ENCODE peak calls at places on chromosomes 11 and 22, in seven cellular contexts. One of them, this sample, is unnamed.
A peak's percentile ranks its signal among the peaks of the same experiment; 100 is the strongest.

GRCh38 chr11:69866648-69867047 is 47.4 kb upstream of the FGF3 start:
- DNase-seq in activated T-helper 1 cell treated with anti-CD3 and anti-CD28 coated beads, Interleukin-12 subunit alpha, Interleukin-12 subunit beta, Interleukin-2, Interleukin-4 antibody, amounts not matched to agents 30 ng/mL and 10 ng/mL and 1 ng/mL, durations not matched to agents 14 hours and 24 hours and 36 hours: no peak
- DNase-seq in AG08395: no peak
- DNase-seq in AG09319: no peak
- DNase-seq in astrocyte of the spinal cord: no peak
- DNase-seq in CD8-positive, alpha-beta memory T cell: no peak
- DNase-seq in stimulated activated CD8-positive, alpha-beta memory T cell treated with anti-CD3 and anti-CD28 coated beads, Interleukin-4, amount 100 ng/mL, for 48 hours: no peak
- DNase-seq in this sample: no peak

GRCh38 chr22:27639180-27640086 is 162.1 kb downstream of the MN1 start:
- DNase-seq in activated T-helper 1 cell treated with anti-CD3 and anti-CD28 coated beads, Interleukin-12 subunit alpha, Interleukin-12 subunit beta, Interleukin-2, Interleukin-4 antibody, amounts not matched to agents 30 ng/mL and 10 ng/mL and 1 ng/mL, durations not matched to agents 14 hours and 24 hours and 36 hours: no peak
- DNase-seq in AG08395: no peak
- DNase-seq in AG09319: no peak
- DNase-seq in astrocyte of the spinal cord: no peak
- DNase-seq in CD8-positive, alpha-beta memory T cell: no peak
- DNase-seq in stimulated activated CD8-positive, alpha-beta memory T cell treated with anti-CD3 and anti-CD28 coated beads, Interleukin-4, amount 100 ng/mL, for 48 hours: no peak
- DNase-seq in this sample: no peak

GRCh38 chr22:19776433-19777031 is 16.0 kb downstream of the TBX1 start:
- DNase-seq in activated T-helper 1 cell treated with anti-CD3 and anti-CD28 coated beads, Interleukin-12 subunit alpha, Interleukin-12 subunit beta, Interleukin-2, Interleukin-4 antibody, amounts not matched to agents 30 ng/mL and 10 ng/mL and 1 ng/mL, durations not matched to agents 14 hours and 24 hours and 36 hours: no peak
- DNase-seq in AG08395: peak; percentile 59
- DNase-seq in AG09319: no peak
- DNase-seq in astrocyte of the spinal cord: no peak
- DNase-seq in CD8-positive, alpha-beta memory T cell: no peak
- DNase-seq in stimulated activated CD8-positive, alpha-beta memory T cell treated with anti-CD3 and anti-CD28 coated beads, Interleukin-4, amount 100 ng/mL, for 48 hours: no peak
- DNase-seq in this sample: no peak

GRCh38 chr11:69371731-69372588 is 78.0 kb downstream of the MYEOV start:
- DNase-seq in activated T-helper 1 cell treated with anti-CD3 and anti-CD28 coated beads, Interleukin-12 subunit alpha, Interleukin-12 subunit beta, Interleukin-2, Interleukin-4 antibody, amounts not matched to agents 30 ng/mL and 10 ng/mL and 1 ng/mL, durations not matched to agents 14 hours and 24 hours and 36 hours: no peak
- DNase-seq in AG08395: no peak
- DNase-seq in AG09319: no peak
- DNase-seq in astrocyte of the spinal cord: no peak
- DNase-seq in CD8-positive, alpha-beta memory T cell: no peak
- DNase-seq in stimulated activated CD8-positive, alpha-beta memory T cell treated with anti-CD3 and anti-CD28 coated beads, Interleukin-4, amount 100 ng/mL, for 48 hours: no peak
- DNase-seq in this sample: no peak

GRCh38 chr11:8038811-8039529 is 42.0 kb upstream of the TUB start:
- DNase-seq in activated T-helper 1 cell treated with anti-CD3 and anti-CD28 coated beads, Interleukin-12 subunit alpha, Interleukin-12 subunit beta, Interleukin-2, Interleukin-4 antibody, amounts not matched to agents 30 ng/mL and 10 ng/mL and 1 ng/mL, durations not matched to agents 14 hours and 24 hours and 36 hours: no peak
- DNase-seq in AG08395: no peak
- DNase-seq in AG09319: no peak
- DNase-seq in astrocyte of the spinal cord: no peak
- DNase-seq in CD8-positive, alpha-beta memory T cell: no peak
- DNase-seq in stimulated activated CD8-positive, alpha-beta memory T cell treated with anti-CD3 and anti-CD28 coated beads, Interleukin-4, amount 100 ng/mL, for 48 hours: no peak
- DNase-seq in this sample: no peak

GRCh38 chr11:63099555-63099954 is 44.5 kb downstream of the SLC22A24 start:
- DNase-seq in activated T-helper 1 cell treated with anti-CD3 and anti-CD28 coated beads, Interleukin-12 subunit alpha, Interleukin-12 subunit beta, Interleukin-2, Interleukin-4 antibody, amounts not matched to agents 30 ng/mL and 10 ng/mL and 1 ng/mL, durations not matched to agents 14 hours and 24 hours and 36 hours: no peak
- DNase-seq in AG08395: no peak
- DNase-seq in AG09319: no peak
- DNase-seq in astrocyte of the spinal cord: no peak
- DNase-seq in CD8-positive, alpha-beta memory T cell: no peak
- DNase-seq in stimulated activated CD8-positive, alpha-beta memory T cell treated with anti-CD3 and anti-CD28 coated beads, Interleukin-4, amount 100 ng/mL, for 48 hours: no peak
- DNase-seq in this sample: peak; percentile 1

GRCh38 chr11:404551-405264 is 10.1 kb downstream of the SIGIRR start:
- DNase-seq in activated T-helper 1 cell treated with anti-CD3 and anti-CD28 coated beads, Interleukin-12 subunit alpha, Interleukin-12 subunit beta, Interleukin-2, Interleukin-4 antibody, amounts not matched to agents 30 ng/mL and 10 ng/mL and 1 ng/mL, durations not matched to agents 14 hours and 24 hours and 36 hours: no peak
- DNase-seq in AG08395: no peak
- DNase-seq in AG09319: no peak
- DNase-seq in astrocyte of the spinal cord: no peak
- DNase-seq in CD8-positive, alpha-beta memory T cell: no peak
- DNase-seq in stimulated activated CD8-positive, alpha-beta memory T cell treated with anti-CD3 and anti-CD28 coated beads, Interleukin-4, amount 100 ng/mL, for 48 hours: no peak
- DNase-seq in this sample: no peak

GRCh38 chr11:78562398-78562797 is 12.3 kb downstream of the NARS2 start:
- DNase-seq in activated T-helper 1 cell treated with anti-CD3 and anti-CD28 coated beads, Interleukin-12 subunit alpha, Interleukin-12 subunit beta, Interleukin-2, Interleukin-4 antibody, amounts not matched to agents 30 ng/mL and 10 ng/mL and 1 ng/mL, durations not matched to agents 14 hours and 24 hours and 36 hours: no peak
- DNase-seq in AG08395: peak; percentile 69
- DNase-seq in AG09319: no peak
- DNase-seq in astrocyte of the spinal cord: peak; percentile 65
- DNase-seq in CD8-positive, alpha-beta memory T cell: no peak
- DNase-seq in stimulated activated CD8-positive, alpha-beta memory T cell treated with anti-CD3 and anti-CD28 coated beads, Interleukin-4, amount 100 ng/mL, for 48 hours: no peak
- DNase-seq in this sample: peak; percentile 75

GRCh38 chr11:1597331-1597741 is 758 bp downstream of the KRTAP5-2 start:
- DNase-seq in activated T-helper 1 cell treated with anti-CD3 and anti-CD28 coated beads, Interleukin-12 subunit alpha, Interleukin-12 subunit beta, Interleukin-2, Interleukin-4 antibody, amounts not matched to agents 30 ng/mL and 10 ng/mL and 1 ng/mL, durations not matched to agents 14 hours and 24 hours and 36 hours: no peak
- DNase-seq in AG08395: no peak
- DNase-seq in AG09319: no peak
- DNase-seq in astrocyte of the spinal cord: no peak
- DNase-seq in CD8-positive, alpha-beta memory T cell: no peak
- DNase-seq in stimulated activated CD8-positive, alpha-beta memory T cell treated with anti-CD3 and anti-CD28 coated beads, Interleukin-4, amount 100 ng/mL, for 48 hours: no peak
- DNase-seq in this sample: no peak

GRCh38 chr22:36763576-36763975 is 12.3 kb downstream of the IFT27 start:
- DNase-seq in activated T-helper 1 cell treated with anti-CD3 and anti-CD28 coated beads, Interleukin-12 subunit alpha, Interleukin-12 subunit beta, Interleukin-2, Interleukin-4 antibody, amounts not matched to agents 30 ng/mL and 10 ng/mL and 1 ng/mL, durations not matched to agents 14 hours and 24 hours and 36 hours: no peak
- DNase-seq in AG08395: no peak
- DNase-seq in AG09319: no peak
- DNase-seq in astrocyte of the spinal cord: no peak
- DNase-seq in CD8-positive, alpha-beta memory T cell: no peak
- DNase-seq in stimulated activated CD8-positive, alpha-beta memory T cell treated with anti-CD3 and anti-CD28 coated beads, Interleukin-4, amount 100 ng/mL, for 48 hours: no peak
- DNase-seq in this sample: no peak

GRCh38 chr11:75429902-75430691 is 2.9 kb downstream of the KLHL35 start:
- DNase-seq in activated T-helper 1 cell treated with anti-CD3 and anti-CD28 coated beads, Interleukin-12 subunit alpha, Interleukin-12 subunit beta, Interleukin-2, Interleukin-4 antibody, amounts not matched to agents 30 ng/mL and 10 ng/mL and 1 ng/mL, durations not matched to agents 14 hours and 24 hours and 36 hours: peak; percentile 65
- DNase-seq in AG08395: peak; percentile 77
- DNase-seq in AG09319: no peak
- DNase-seq in astrocyte of the spinal cord: peak; percentile 54
- DNase-seq in CD8-positive, alpha-beta memory T cell: peak; percentile 49
- DNase-seq in stimulated activated CD8-positive, alpha-beta memory T cell treated with anti-CD3 and anti-CD28 coated beads, Interleukin-4, amount 100 ng/mL, for 48 hours: peak; percentile 73
- DNase-seq in this sample: peak; percentile 70

GRCh38 chr11:60334005-60334620 is 7.1 kb downstream of the MS4A6E start:
- DNase-seq in activated T-helper 1 cell treated with anti-CD3 and anti-CD28 coated beads, Interleukin-12 subunit alpha, Interleukin-12 subunit beta, Interleukin-2, Interleukin-4 antibody, amounts not matched to agents 30 ng/mL and 10 ng/mL and 1 ng/mL, durations not matched to agents 14 hours and 24 hours and 36 hours: peak; percentile 33
- DNase-seq in AG08395: peak; percentile 11
- DNase-seq in AG09319: no peak
- DNase-seq in astrocyte of the spinal cord: peak; percentile 14
- DNase-seq in CD8-positive, alpha-beta memory T cell: peak; percentile 41
- DNase-seq in stimulated activated CD8-positive, alpha-beta memory T cell treated with anti-CD3 and anti-CD28 coated beads, Interleukin-4, amount 100 ng/mL, for 48 hours: peak; percentile 86
- DNase-seq in this sample: peak; percentile 51

GRCh38 chr11:60454212-60454611 is 1.4 kb upstream of the MS4A1 start:
- DNase-seq in activated T-helper 1 cell treated with anti-CD3 and anti-CD28 coated beads, Interleukin-12 subunit alpha, Interleukin-12 subunit beta, Interleukin-2, Interleukin-4 antibody, amounts not matched to agents 30 ng/mL and 10 ng/mL and 1 ng/mL, durations not matched to agents 14 hours and 24 hours and 36 hours: no peak
- DNase-seq in AG08395: no peak
- DNase-seq in AG09319: no peak
- DNase-seq in astrocyte of the spinal cord: no peak
- DNase-seq in CD8-positive, alpha-beta memory T cell: no peak
- DNase-seq in stimulated activated CD8-positive, alpha-beta memory T cell treated with anti-CD3 and anti-CD28 coated beads, Interleukin-4, amount 100 ng/mL, for 48 hours: no peak
- DNase-seq in this sample: no peak

GRCh38 chr22:46064236-46064965 is 85.9 kb upstream of the PPARA start:
- DNase-seq in activated T-helper 1 cell treated with anti-CD3 and anti-CD28 coated beads, Interleukin-12 subunit alpha, Interleukin-12 subunit beta, Interleukin-2, Interleukin-4 antibody, amounts not matched to agents 30 ng/mL and 10 ng/mL and 1 ng/mL, durations not matched to agents 14 hours and 24 hours and 36 hours: no peak
- DNase-seq in AG08395: no peak
- DNase-seq in AG09319: no peak
- DNase-seq in astrocyte of the spinal cord: no peak
- DNase-seq in CD8-positive, alpha-beta memory T cell: no peak
- DNase-seq in stimulated activated CD8-positive, alpha-beta memory T cell treated with anti-CD3 and anti-CD28 coated beads, Interleukin-4, amount 100 ng/mL, for 48 hours: no peak
- DNase-seq in this sample: no peak

GRCh38 chr22:25898707-25899365 is 156.8 kb downstream of the MYO18B start:
- DNase-seq in activated T-helper 1 cell treated with anti-CD3 and anti-CD28 coated beads, Interleukin-12 subunit alpha, Interleukin-12 subunit beta, Interleukin-2, Interleukin-4 antibody, amounts not matched to agents 30 ng/mL and 10 ng/mL and 1 ng/mL, durations not matched to agents 14 hours and 24 hours and 36 hours: no peak
- DNase-seq in AG08395: no peak
- DNase-seq in AG09319: no peak
- DNase-seq in astrocyte of the spinal cord: no peak
- DNase-seq in CD8-positive, alpha-beta memory T cell: no peak
- DNase-seq in stimulated activated CD8-positive, alpha-beta memory T cell treated with anti-CD3 and anti-CD28 coated beads, Interleukin-4, amount 100 ng/mL, for 48 hours: no peak
- DNase-seq in this sample: no peak

GRCh38 chr11:556175-556699 is 4.3 kb downstream of the LMNTD2 start:
- DNase-seq in activated T-helper 1 cell treated with anti-CD3 and anti-CD28 coated beads, Interleukin-12 subunit alpha, Interleukin-12 subunit beta, Interleukin-2, Interleukin-4 antibody, amounts not matched to agents 30 ng/mL and 10 ng/mL and 1 ng/mL, durations not matched to agents 14 hours and 24 hours and 36 hours: no peak
- DNase-seq in AG08395: no peak
- DNase-seq in AG09319: no peak
- DNase-seq in astrocyte of the spinal cord: no peak
- DNase-seq in CD8-positive, alpha-beta memory T cell: no peak
- DNase-seq in stimulated activated CD8-positive, alpha-beta memory T cell treated with anti-CD3 and anti-CD28 coated beads, Interleukin-4, amount 100 ng/mL, for 48 hours: no peak
- DNase-seq in this sample: no peak

GRCh38 chr11:57426439-57426753 is 525 bp downstream of the SLC43A3 start:
- DNase-seq in activated T-helper 1 cell treated with anti-CD3 and anti-CD28 coated beads, Interleukin-12 subunit alpha, Interleukin-12 subunit beta, Interleukin-2, Interleukin-4 antibody, amounts not matched to agents 30 ng/mL and 10 ng/mL and 1 ng/mL, durations not matched to agents 14 hours and 24 hours and 36 hours: no peak
- DNase-seq in AG08395: no peak
- DNase-seq in AG09319: no peak
- DNase-seq in astrocyte of the spinal cord: no peak
- DNase-seq in CD8-positive, alpha-beta memory T cell: no peak
- DNase-seq in stimulated activated CD8-positive, alpha-beta memory T cell treated with anti-CD3 and anti-CD28 coated beads, Interleukin-4, amount 100 ng/mL, for 48 hours: peak; percentile 40
- DNase-seq in this sample: no peak

GRCh38 chr11:8011981-8012444 is 24.9 kb downstream of the EIF3F start:
- DNase-seq in activated T-helper 1 cell treated with anti-CD3 and anti-CD28 coated beads, Interleukin-12 subunit alpha, Interleukin-12 subunit beta, Interleukin-2, Interleukin-4 antibody, amounts not matched to agents 30 ng/mL and 10 ng/mL and 1 ng/mL, durations not matched to agents 14 hours and 24 hours and 36 hours: no peak
- DNase-seq in AG08395: peak; percentile 88
- DNase-seq in AG09319: peak; percentile 50
- DNase-seq in astrocyte of the spinal cord: peak; percentile 88
- DNase-seq in CD8-positive, alpha-beta memory T cell: no peak
- DNase-seq in stimulated activated CD8-positive, alpha-beta memory T cell treated with anti-CD3 and anti-CD28 coated beads, Interleukin-4, amount 100 ng/mL, for 48 hours: peak; percentile 11
- DNase-seq in this sample: peak; percentile 71

GRCh38 chr22:49026476-49027121 is 801.1 kb downstream of the BRD1 start:
- DNase-seq in activated T-helper 1 cell treated with anti-CD3 and anti-CD28 coated beads, Interleukin-12 subunit alpha, Interleukin-12 subunit beta, Interleukin-2, Interleukin-4 antibody, amounts not matched to agents 30 ng/mL and 10 ng/mL and 1 ng/mL, durations not matched to agents 14 hours and 24 hours and 36 hours: no peak
- DNase-seq in AG08395: no peak
- DNase-seq in AG09319: no peak
- DNase-seq in astrocyte of the spinal cord: no peak
- DNase-seq in CD8-positive, alpha-beta memory T cell: no peak
- DNase-seq in stimulated activated CD8-positive, alpha-beta memory T cell treated with anti-CD3 and anti-CD28 coated beads, Interleukin-4, amount 100 ng/mL, for 48 hours: no peak
- DNase-seq in this sample: no peak

GRCh38 chr22:35766654-35767580 is 49.2 kb downstream of the APOL5 start:
- DNase-seq in activated T-helper 1 cell treated with anti-CD3 and anti-CD28 coated beads, Interleukin-12 subunit alpha, Interleukin-12 subunit beta, Interleukin-2, Interleukin-4 antibody, amounts not matched to agents 30 ng/mL and 10 ng/mL and 1 ng/mL, durations not matched to agents 14 hours and 24 hours and 36 hours: no peak
- DNase-seq in AG08395: peak; percentile 12
- DNase-seq in AG09319: no peak
- DNase-seq in astrocyte of the spinal cord: peak; percentile 61
- DNase-seq in CD8-positive, alpha-beta memory T cell: no peak
- DNase-seq in stimulated activated CD8-positive, alpha-beta memory T cell treated with anti-CD3 and anti-CD28 coated beads, Interleukin-4, amount 100 ng/mL, for 48 hours: no peak
- DNase-seq in this sample: peak; percentile 52

GRCh38 chr11:90747057-90747456 is 524.2 kb upstream of the CHORDC1 start:
- DNase-seq in activated T-helper 1 cell treated with anti-CD3 and anti-CD28 coated beads, Interleukin-12 subunit alpha, Interleukin-12 subunit beta, Interleukin-2, Interleukin-4 antibody, amounts not matched to agents 30 ng/mL and 10 ng/mL and 1 ng/mL, durations not matched to agents 14 hours and 24 hours and 36 hours: no peak
- DNase-seq in AG08395: no peak
- DNase-seq in AG09319: no peak
- DNase-seq in astrocyte of the spinal cord: peak; percentile 51
- DNase-seq in CD8-positive, alpha-beta memory T cell: no peak
- DNase-seq in stimulated activated CD8-positive, alpha-beta memory T cell treated with anti-CD3 and anti-CD28 coated beads, Interleukin-4, amount 100 ng/mL, for 48 hours: no peak
- DNase-seq in this sample: peak; percentile 63

GRCh38 chr11:76577199-76577920 is 93.2 kb downstream of the LRRC32 start:
- DNase-seq in activated T-helper 1 cell treated with anti-CD3 and anti-CD28 coated beads, Interleukin-12 subunit alpha, Interleukin-12 subunit beta, Interleukin-2, Interleukin-4 antibody, amounts not matched to agents 30 ng/mL and 10 ng/mL and 1 ng/mL, durations not matched to agents 14 hours and 24 hours and 36 hours: no peak
- DNase-seq in AG08395: peak; percentile 59
- DNase-seq in AG09319: no peak
- DNase-seq in astrocyte of the spinal cord: peak; percentile 57
- DNase-seq in CD8-positive, alpha-beta memory T cell: no peak
- DNase-seq in stimulated activated CD8-positive, alpha-beta memory T cell treated with anti-CD3 and anti-CD28 coated beads, Interleukin-4, amount 100 ng/mL, for 48 hours: no peak
- DNase-seq in this sample: peak; percentile 84

GRCh38 chr11:8034604-8035224 is 46.3 kb upstream of the TUB start:
- DNase-seq in activated T-helper 1 cell treated with anti-CD3 and anti-CD28 coated beads, Interleukin-12 subunit alpha, Interleukin-12 subunit beta, Interleukin-2, Interleukin-4 antibody, amounts not matched to agents 30 ng/mL and 10 ng/mL and 1 ng/mL, durations not matched to agents 14 hours and 24 hours and 36 hours: no peak
- DNase-seq in AG08395: no peak
- DNase-seq in AG09319: no peak
- DNase-seq in astrocyte of the spinal cord: no peak
- DNase-seq in CD8-positive, alpha-beta memory T cell: no peak
- DNase-seq in stimulated activated CD8-positive, alpha-beta memory T cell treated with anti-CD3 and anti-CD28 coated beads, Interleukin-4, amount 100 ng/mL, for 48 hours: no peak
- DNase-seq in this sample: no peak